ENCODE peak calls at places on chromosomes 1 and 21, in four cellular contexts. P, H, S and Y are unnamed samples.

GRCh38 chr1:156656779-156657160 is 14.9 kb downstream of the BCAN start:
- DNase-seq in P (no peak), H (no peak), S (no peak), Y (peak; percentile 67)

GRCh38 chr1:24897263-24898151 is 32.6 kb downstream of the RUNX3 start:
- DNase-seq in P (no peak), H (no peak), S (no peak), Y (no peak)

GRCh38 chr1:21165632-21166031 is 11.1 kb downstream of the EIF4G3 start:
- DNase-seq in P (peak; percentile 56), H (no peak), S (no peak), Y (no peak)

GRCh38 chr1:207140536-207140935 is 36.5 kb downstream of the C4BPA start:
- DNase-seq in P (no peak), H (no peak), S (no peak), Y (no peak)

GRCh38 chr1:165898837-165899236 is 71.4 kb downstream of the UCK2 start:
- DNase-seq in P (peak; percentile 100), H (no peak), S (peak; percentile 78), Y (peak; percentile 14)

GRCh38 chr21:14545906-14546480 is at the start of gene SAMSN1:
- DNase-seq in P (no peak), H (no peak), S (no peak), Y (no peak)

GRCh38 chr1:203630697-203631096 is 4.1 kb downstream of the ATP2B4 start:
- DNase-seq in P (no peak), H (no peak), S (no peak), Y (no peak)

GRCh38 chr1:32770221-32770731 is 46.9 kb downstream of the YARS1 start:
- DNase-seq in P (no peak), H (no peak), S (no peak), Y (peak; percentile 40)

GRCh38 chr1:64245495-64245894 is 42.1 kb downstream of the UBE2U start:
- DNase-seq in P (no peak), H (no peak), S (peak; percentile 55), Y (no peak)

GRCh38 chr1:169486281-169486904 is 649 bp upstream of the SLC19A2 start:
- DNase-seq in P (peak; percentile 66), H (no peak), S (peak; percentile 29), Y (no peak)

GRCh38 chr1:156527584-156527983 is 27.0 kb upstream of the MEF2D start:
- DNase-seq in P (no peak), H (no peak), S (no peak), Y (no peak)

GRCh38 chr21:41491412-41491811 is 16.5 kb downstream of the TMPRSS2 start:
- DNase-seq in P (no peak), H (no peak), S (no peak), Y (no peak)

GRCh38 chr1:147167361-147167760 is 4.9 kb downstream of the PRKAB2 start:
- DNase-seq in P (peak; percentile 96), H (no peak), S (no peak), Y (no peak)

GRCh38 chr21:33984021-33984481 is 68.4 kb upstream of the ATP5PO start:
- DNase-seq in P (no peak), H (no peak), S (no peak), Y (no peak)

GRCh38 chr1:58324551-58324950 is 222.0 kb downstream of the OMA1 start:
- DNase-seq in P (no peak), H (no peak), S (no peak), Y (no peak)

GRCh38 chr1:169427081-169427611 is at the start of gene CCDC181:
- DNase-seq in P (peak; percentile 33), H (peak; percentile 78), S (peak; percentile 94), Y (peak; percentile 95)

GRCh38 chr1:9196129-9197040 is 38.2 kb upstream of the H6PD start:
- DNase-seq in P (peak; percentile 94), H (no peak), S (peak; percentile 76), Y (peak; percentile 67)

GRCh38 chr21:43854773-43855633 is 10.0 kb upstream of the AGPAT3 start:
- DNase-seq in P (no peak), H (no peak), S (no peak), Y (no peak)

GRCh38 chr21:34669149-34669879 is 520 bp downstream of the CLIC6 start:
- DNase-seq in P (no peak), H (peak; percentile 18), S (peak; percentile 44), Y (no peak)

GRCh38 chr1:52633291-52633754 is 355 bp downstream of the SHISAL2A start:
- DNase-seq in P (no peak), H (peak; percentile 31), S (peak; percentile 61), Y (peak; percentile 59)

GRCh38 chr1:236338096-236338495 is 56.0 kb upstream of the EDARADD start:
- DNase-seq in P (peak; percentile 1), H (no peak), S (no peak), Y (no peak)

GRCh38 chr1:32394890-32395415 is 712 bp upstream of the BSDC1 start:
- DNase-seq in P (peak; percentile 25), H (no peak), S (no peak), Y (no peak)

GRCh38 chr1:234970731-234971476 is 157.7 kb downstream of the TOMM20 start:
- DNase-seq in P (peak; percentile 98), H (no peak), S (peak; percentile 97), Y (peak; percentile 70)

GRCh38 chr1:47756411-47756810 is 240.8 kb downstream of the TRABD2B start:
- DNase-seq in P (no peak), H (no peak), S (no peak), Y (peak; percentile 25)

GRCh38 chr1:235105051-235106043 is 23.3 kb downstream of the TOMM20 start:
- DNase-seq in P (peak; percentile 32), H (no peak), S (no peak), Y (no peak)

GRCh38 chr1:221756830-221757551 is 15.1 kb upstream of the DUSP10 start:
- DNase-seq in P (peak; percentile 62), H (no peak), S (no peak), Y (no peak)

GRCh38 chr1:56905667-56906066 is 51.1 kb downstream of the C8A start:
- DNase-seq in P (no peak), H (no peak), S (no peak), Y (no peak)

GRCh38 chr1:44723064-44723463 is 7.9 kb downstream of the RNU5D-1 start:
- DNase-seq in P (no peak), H (no peak), S (no peak), Y (no peak)

GRCh38 chr1:206719169-206719839 is 34.6 kb downstream of the MAPKAPK2 start:
- DNase-seq in P (no peak), H (no peak), S (no peak), Y (no peak)

GRCh38 chr1:146034976-146035469 is 13.5 kb upstream of the HJV start:
- DNase-seq in P (no peak), H (peak; percentile 23), S (peak; percentile 71), Y (no peak)

GRCh38 chr1:115771847-115772457 is 3.4 kb upstream of the CASQ2 start:
- DNase-seq in P (peak; percentile 80), H (peak; percentile 76), S (peak; percentile 97), Y (peak; percentile 88)

GRCh38 chr21:45541221-45542039 is 810 bp downstream of the SLC19A1 start:
- DNase-seq in P (peak; percentile 33), H (no peak), S (no peak), Y (peak; percentile 37)

DNA sequence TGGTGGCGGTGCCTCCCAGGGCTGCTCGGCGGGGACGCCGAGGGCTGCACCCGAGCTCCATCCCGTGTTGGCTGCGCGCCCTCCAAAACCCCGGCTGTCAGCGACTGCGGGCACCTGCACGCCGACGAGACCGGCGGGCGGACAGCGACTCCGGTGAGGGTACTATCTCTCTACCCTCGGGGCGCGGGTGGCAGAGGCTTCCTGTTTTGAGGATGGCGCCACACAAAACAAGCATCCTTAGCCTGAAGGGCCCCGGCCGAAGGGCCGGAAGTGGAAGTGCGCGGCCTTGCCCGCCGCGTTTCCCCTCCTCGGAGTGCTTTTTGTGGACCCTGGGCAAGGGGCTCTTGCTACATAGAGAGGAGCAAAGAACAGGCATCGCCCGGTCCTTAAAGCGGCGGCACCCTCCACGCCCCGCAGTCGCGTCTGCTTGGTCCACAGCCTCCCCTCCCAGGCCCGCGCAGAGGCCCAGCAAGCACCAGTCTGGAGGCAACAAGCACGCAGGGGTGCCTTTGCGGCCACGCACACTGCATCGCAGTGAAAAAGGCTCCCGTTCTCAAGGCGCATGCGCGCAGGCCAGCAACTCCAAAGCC is 560 bp upstream of the COQ8A start:
- DNase-seq in P (no peak), H (no peak), S (no peak), Y (no peak)
- H3K4ac ChIP-seq in P (peak overlapping the region; percentile 98), H (peak overlapping the region; percentile 90), S (peak overlapping the region; percentile 70), Y (no peak overlapping the region)

GRCh38 chr1:97163591-97164275 is 442.1 kb downstream of the PTBP2 start:
- DNase-seq in P (no peak), H (no peak), S (no peak), Y (no peak)

GRCh38 chr1:97158704-97159103 is 437.1 kb downstream of the PTBP2 start:
- DNase-seq in P (no peak), H (no peak), S (no peak), Y (no peak)

GRCh38 chr1:97160796-97161195 is 439.2 kb downstream of the PTBP2 start:
- DNase-seq in P (peak; percentile 17), H (no peak), S (no peak), Y (no peak)

GRCh38 chr1:97164276-97164639 is 442.7 kb downstream of the PTBP2 start:
- DNase-seq in P (no peak), H (no peak), S (no peak), Y (no peak)

DNA sequence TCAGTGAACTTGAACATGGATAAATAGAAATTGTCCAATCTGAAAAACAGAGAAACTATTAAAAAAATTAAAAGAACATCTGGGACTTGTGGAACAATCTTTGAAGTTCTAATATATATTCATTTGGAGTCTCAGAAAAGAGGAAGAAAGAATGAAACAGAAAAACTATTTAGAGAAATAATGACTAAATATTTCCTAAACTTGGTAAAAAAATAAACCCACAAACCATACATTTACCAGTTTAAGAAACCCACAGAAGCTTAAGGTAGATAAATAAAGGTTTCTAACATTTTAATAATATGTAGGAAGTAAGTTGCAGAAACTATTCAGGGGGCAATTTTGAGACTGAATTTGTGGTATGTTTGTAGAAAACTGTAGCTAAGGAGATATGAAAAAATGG is 437.8 kb downstream of the PTBP2 start:
- DNase-seq in P (no peak), H (no peak), S (no peak), Y (no peak)
- H3K4me2 ChIP-seq in P (no peak overlapping the region), H (no peak overlapping the region), S (no peak overlapping the region), Y (no peak overlapping the region)

GRCh38 chr1:42949312-42950145 is 9.1 kb downstream of the SLC2A1 start:
- DNase-seq in P (no peak), H (no peak), S (no peak), Y (no peak)
- H3K9ac ChIP-seq in P (peak overlapping the region; percentile 19), H (no peak overlapping the region), S (peak overlapping the region; percentile 23), Y (no peak overlapping the region)

GRCh38 chr1:167159782-167160181 is 60.9 kb upstream of the POU2F1 start:
- DNase-seq in P (no peak), H (no peak), S (no peak), Y (no peak)

GRCh38 chr1:167158813-167159275 is 61.8 kb upstream of the POU2F1 start:
- DNase-seq in P (no peak), H (no peak), S (no peak), Y (no peak)

GRCh38 chr1:167156466-167156865 is 62.6 kb downstream of the STYXL2 start:
- DNase-seq in P (no peak), H (no peak), S (no peak), Y (no peak)

GRCh38 chr1:167157101-167157500 is 63.2 kb downstream of the STYXL2 start:
- DNase-seq in P (no peak), H (no peak), S (no peak), Y (no peak)

GRCh38 chr1:167158095-167158812 is 62.4 kb upstream of the POU2F1 start:
- DNase-seq in P (no peak), H (no peak), S (no peak), Y (no peak)
- H3K4ac ChIP-seq in P (no peak overlapping the region), H (no peak overlapping the region), S (no peak overlapping the region), Y (no peak overlapping the region)